ENCODE peak calls at places on chromosomes 13 and 19, in six cellular contexts. U, X, K, Z, S and Q are unnamed samples.

GRCh38 chr19:55197531-55197930 is 11.8 kb downstream of the PTPRH start:
- DNase-seq in U (no peak), X (no peak), K (no peak), Z (no peak), S (no peak), Q (no peak)

GRCh38 chr13:38202730-38203129 is 146.9 kb upstream of the UFM1 start:
- DNase-seq in U (peak; percentile 75), X (peak; percentile 17), K (no peak), Z (no peak), S (no peak), Q (no peak)

GRCh38 chr19:14271830-14272229 is 65.9 kb upstream of the ADGRL1 start:
- DNase-seq in U (no peak), X (no peak), K (no peak), Z (no peak), S (no peak), Q (no peak)

GRCh38 chr13:48265217-48265815 is 32.3 kb downstream of the ITM2B start:
- DNase-seq in U (no peak), X (no peak), K (no peak), Z (no peak), S (no peak), Q (no peak)

GRCh38 chr19:48319647-48320537 is 5.5 kb upstream of the EMP3 start:
- DNase-seq in U (peak; percentile 71), X (no peak), K (peak; percentile 82), Z (peak; percentile 86), S (peak; percentile 92), Q (peak; percentile 89)

GRCh38 chr19:4090351-4091220 is 23.9 kb upstream of the ZBTB7A start:
- DNase-seq in U (no peak), X (no peak), K (no peak), Z (no peak), S (peak; percentile 89), Q (no peak)

GRCh38 chr13:46126552-46127171 is 21.8 kb upstream of the CPB2 start:
- DNase-seq in U (peak; percentile 63), X (peak; percentile 20), K (peak; percentile 62), Z (peak; percentile 58), S (peak; percentile 83), Q (peak; percentile 82)

GRCh38 chr19:913080-913748 is at the start of gene R3HDM4:
- DNase-seq in U (no peak), X (no peak), K (peak; percentile 83), Z (peak; percentile 85), S (peak; percentile 93), Q (peak; percentile 82)

GRCh38 chr13:28425796-28426195 is 69.1 kb downstream of the FLT1 start:
- DNase-seq in U (peak; percentile 12), X (no peak), K (no peak), Z (no peak), S (no peak), Q (no peak)

DNA sequence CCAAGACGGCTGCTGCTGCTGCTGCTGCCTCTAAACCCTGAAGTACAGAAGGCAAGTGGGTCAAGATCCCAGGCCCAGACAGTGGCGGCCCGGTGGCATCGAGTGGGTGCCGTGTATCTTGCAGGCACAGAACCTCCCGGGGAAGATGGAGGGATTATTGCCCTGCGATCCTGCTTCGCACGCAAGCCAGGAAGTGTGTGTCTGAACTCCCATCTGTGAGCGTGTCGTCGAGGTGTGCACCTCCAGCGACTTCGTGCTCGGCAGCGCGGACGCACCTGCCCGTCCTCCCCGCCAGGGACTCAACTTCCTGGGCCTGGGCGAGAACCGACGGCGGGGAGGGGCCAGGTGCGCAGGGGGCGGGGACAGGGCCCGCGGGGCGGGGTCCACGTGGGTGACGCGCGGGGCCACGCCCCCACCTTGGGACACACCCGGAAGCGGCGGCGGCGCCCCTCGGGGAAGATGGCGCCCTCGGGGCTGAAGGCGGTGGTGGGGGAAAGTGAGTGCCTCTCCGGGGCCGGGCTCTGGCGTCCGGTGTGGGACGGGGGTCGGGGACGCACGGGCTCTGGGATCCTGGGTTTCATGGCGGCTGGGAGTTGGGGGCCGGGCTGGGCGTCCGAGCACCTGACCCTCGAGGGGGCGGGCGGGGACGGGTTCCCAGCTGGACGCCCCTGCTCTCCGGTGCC is at the start of gene STXBP2:
- DNase-seq in U (no peak), X (no peak), K (peak; percentile 90), Z (peak; percentile 66), S (peak; percentile 94), Q (peak; percentile 56)
- TF ChIP-seq CTCF in U (no peak), X (no peak), K (peak; percentile 9), Z (no peak), S (no peak), Q (no peak)

DNA sequence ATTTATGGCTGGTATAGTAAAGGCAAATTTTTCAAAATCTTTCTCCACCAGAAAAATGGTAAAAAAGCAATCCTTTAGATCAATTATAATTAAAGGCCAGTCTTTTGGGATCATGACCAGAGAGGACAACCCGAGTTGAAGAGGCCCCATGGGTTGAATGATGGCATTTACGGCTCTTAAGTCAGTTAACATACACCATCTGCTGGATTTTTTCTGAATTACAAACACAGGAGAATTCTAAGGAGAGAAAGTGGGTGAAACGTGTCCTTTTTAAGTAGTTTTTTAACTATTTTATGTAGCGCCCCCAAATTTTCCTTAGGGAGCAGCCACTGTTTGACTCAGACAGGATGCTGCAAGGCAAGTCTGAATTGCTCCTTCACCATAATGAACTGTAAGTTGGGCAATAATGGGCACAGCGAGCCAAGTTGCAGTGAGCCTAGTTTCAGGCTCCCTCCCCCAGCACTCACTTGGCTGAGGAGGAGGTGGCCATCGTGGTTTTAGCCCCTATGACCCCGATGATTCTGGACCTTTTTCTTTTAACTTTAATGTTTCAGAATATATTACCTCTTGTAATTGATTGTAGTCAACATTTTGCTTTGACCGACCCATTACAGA is 13.6 kb upstream of the ZNF611 start:
- DNase-seq in U (peak; percentile 33), X (no peak), K (no peak), Z (no peak), S (no peak), Q (no peak)
- TF ChIP-seq CTCF in U (peak; percentile 67), X (peak; percentile 38), K (peak; percentile 24), Z (peak; percentile 46), S (peak; percentile 35), Q (peak; percentile 23)

GRCh38 chr19:45420871-45421270 is 2.8 kb downstream of the ERCC1 start:
- DNase-seq in U (no peak), X (no peak), K (no peak), Z (no peak), S (no peak), Q (no peak)

GRCh38 chr19:45424191-45425058 is 708 bp upstream of the ERCC1 start:
- DNase-seq in U (peak; percentile 96), X (peak; percentile 84), K (peak; percentile 48), Z (peak; percentile 67), S (peak; percentile 82), Q (no peak)

GRCh38 chr19:45423589-45424190 is at the start of gene ERCC1:
- DNase-seq in U (peak; percentile 92), X (peak; percentile 67), K (peak; percentile 74), Z (peak; percentile 94), S (peak; percentile 99), Q (peak; percentile 97)

GRCh38 chr19:45421953-45422498 is 1.7 kb downstream of the ERCC1 start:
- DNase-seq in U (no peak), X (no peak), K (no peak), Z (no peak), S (no peak), Q (no peak)

GRCh38 chr19:45423033-45423588 is 606 bp downstream of the ERCC1 start:
- DNase-seq in U (no peak), X (no peak), K (no peak), Z (no peak), S (no peak), Q (no peak)
- TF ChIP-seq CTCF in U (no peak), X (no peak), K (no peak), Z (no peak), S (no peak), Q (no peak)

GRCh38 chr13:100662470-100663211 is 12.0 kb downstream of the TMTC4 start:
- DNase-seq in U (no peak), X (no peak), K (no peak), Z (no peak), S (no peak), Q (no peak)
- TF ChIP-seq CTCF in U (no peak), X (no peak), K (no peak), Z (no peak), S (no peak), Q (no peak)

GRCh38 chr13:33756929-33757328 is 61.0 kb upstream of the RFC3 start:
- DNase-seq in U (no peak), X (no peak), K (no peak), Z (no peak), S (no peak), Q (no peak)
- TF ChIP-seq CTCF in U (no peak), X (no peak), K (no peak), Z (no peak), S (no peak), Q (no peak)

GRCh38 chr13:73995752-73996151 is 138.5 kb downstream of the KLF12 start:
- DNase-seq in U (no peak), X (no peak), K (no peak), Z (no peak), S (no peak), Q (no peak)

GRCh38 chr13:73996569-73996968 is 137.6 kb downstream of the KLF12 start:
- DNase-seq in U (no peak), X (no peak), K (no peak), Z (no peak), S (no peak), Q (no peak)

GRCh38 chr13:74000906-74001305 is 133.3 kb downstream of the KLF12 start:
- DNase-seq in U (no peak), X (no peak), K (no peak), Z (no peak), S (no peak), Q (no peak)

GRCh38 chr13:73997964-73998363 is 136.2 kb downstream of the KLF12 start:
- DNase-seq in U (no peak), X (no peak), K (no peak), Z (no peak), S (no peak), Q (no peak)

GRCh38 chr13:73998631-73999030 is 135.6 kb downstream of the KLF12 start:
- DNase-seq in U (no peak), X (no peak), K (no peak), Z (no peak), S (no peak), Q (no peak)
- TF ChIP-seq CTCF in U (no peak), X (no peak), K (no peak), Z (no peak), S (no peak), Q (no peak)

GRCh38 chr19:18102916-18103542 is 5.5 kb downstream of the MAST3 start:
- DNase-seq in U (no peak), X (no peak), K (no peak), Z (no peak), S (no peak), Q (no peak)
- TF ChIP-seq CTCF in U (no peak), X (no peak), K (no peak), Z (no peak), S (no peak), Q (no peak)